ENCODE peak calls at places on chromosomes 5 and 9, in ten cellular contexts. B is CD4-positive, alpha-beta T cell; P is brain microvascular endothelial cell; C is choroid plexus epithelial cell; J is progenitor cell of endocrine pancreas; O is kidney; S is HCT116; T is A549; V is pancreas; D is stomach. L is an unnamed sample.

GRCh38 chr5:169637085-169637855 is at the start of gene DOCK2:
- DNase-seq in B (peak), P (no peak), C (no peak), J (no peak), O (peak), S (no peak), T (no peak), V (peak), D (peak), L (peak)

GRCh38 chr9:2359821-2360220 is 261.8 kb upstream of the VLDLR start:
- DNase-seq in B (no peak), P (no peak), C (no peak), J (no peak), O (no peak), S (no peak), T (no peak), V (no peak), D (no peak), L (no peak)

GRCh38 chr5:159286420-159287035 is 23.4 kb downstream of the UBLCP1 start:
- DNase-seq in B (no peak), P (no peak), C (peak), J (no peak), O (no peak), S (no peak), T (peak), V (no peak), D (no peak), L (no peak)

GRCh38 chr9:130430232-130430631 is 14.5 kb upstream of the ASS1 start:
- DNase-seq in B (no peak), P (no peak), C (no peak), J (no peak), O (no peak), S (no peak), T (no peak), V (no peak), D (no peak), L (no peak)

GRCh38 chr9:135804588-135805421 is 102.5 kb downstream of the CAMSAP1 start:
- DNase-seq in B (no peak), P (no peak), C (peak), J (no peak), O (peak), S (no peak), T (no peak), V (no peak), D (no peak), L (no peak)

GRCh38 chr9:114004221-114004716 is 73.8 kb downstream of the AMBP start:
- DNase-seq in B (no peak), P (peak), C (no peak), J (no peak), O (peak), S (no peak), T (no peak), V (no peak), D (peak), L (no peak)

GRCh38 chr9:113935677-113936380 is 59.7 kb downstream of the ZNF618 start:
- DNase-seq in B (no peak), P (no peak), C (no peak), J (no peak), O (no peak), S (no peak), T (no peak), V (no peak), D (peak), L (no peak)

GRCh38 chr9:8863886-8864881 is 1064.6 kb upstream of the DMAC1 start:
- DNase-seq in B (no peak), P (no peak), C (peak), J (no peak), O (no peak), S (no peak), T (no peak), V (no peak), D (no peak), L (no peak)

GRCh38 chr9:33742519-33742918 is 52.8 kb upstream of the PRSS3 start:
- DNase-seq in B (no peak), P (no peak), C (no peak), J (no peak), O (no peak), S (peak), T (peak), V (no peak), D (no peak), L (no peak)

GRCh38 chr9:76373173-76373771 is 21.0 kb downstream of the RFK start:
- DNase-seq in B (no peak), P (peak), C (peak), J (no peak), O (no peak), S (no peak), T (peak), V (peak), D (peak), L (no peak)

GRCh38 chr9:32723801-32724200 is 59.5 kb upstream of the TMEM215 start:
- DNase-seq in B (no peak), P (no peak), C (no peak), J (no peak), O (no peak), S (no peak), T (no peak), V (no peak), D (no peak), L (no peak)

GRCh38 chr9:87853289-87853688 is 29.4 kb upstream of the SPATA31E1 start:
- DNase-seq in B (no peak), P (no peak), C (no peak), J (no peak), O (no peak), S (no peak), T (no peak), V (no peak), D (no peak), L (no peak)

GRCh38 chr5:74516217-74516636 is 124.3 kb downstream of the ENC1 start:
- DNase-seq in B (no peak), P (peak), C (peak), J (no peak), O (no peak), S (no peak), T (peak), V (no peak), D (no peak), L (no peak)

GRCh38 chr5:127833999-127834953 is 131.1 kb downstream of the CCDC192 start:
- DNase-seq in B (no peak), P (no peak), C (no peak), J (no peak), O (no peak), S (no peak), T (peak), V (no peak), D (no peak), L (no peak)

GRCh38 chr5:24747327-24747726 is 102.5 kb upstream of the CDH10 start:
- DNase-seq in B (no peak), P (no peak), C (no peak), J (no peak), O (no peak), S (no peak), T (no peak), V (no peak), D (no peak), L (no peak)

GRCh38 chr9:87662808-87663528 is 63.0 kb upstream of the CTSL start:
- DNase-seq in B (peak), P (peak), C (peak), J (peak), O (peak), S (peak), T (peak), V (peak), D (peak), L (peak)

GRCh38 chr9:131001021-131001420 is 8.0 kb upstream of the LAMC3 start:
- DNase-seq in B (no peak), P (no peak), C (no peak), J (no peak), O (no peak), S (no peak), T (no peak), V (no peak), D (no peak), L (no peak)

GRCh38 chr5:107594253-107595045 is 76.3 kb downstream of the EFNA5 start:
- DNase-seq in B (no peak), P (no peak), C (no peak), J (no peak), O (no peak), S (no peak), T (no peak), V (no peak), D (no peak), L (no peak)

GRCh38 chr5:151682240-151682639 is 4.5 kb downstream of the SPARC start:
- DNase-seq in B (no peak), P (no peak), C (peak), J (no peak), O (no peak), S (no peak), T (no peak), V (no peak), D (no peak), L (no peak)

GRCh38 chr5:178209334-178210072 is 5.2 kb downstream of the HNRNPAB start:
- DNase-seq in B (no peak), P (no peak), C (no peak), J (no peak), O (peak), S (no peak), T (no peak), V (no peak), D (no peak), L (no peak)

GRCh38 chr5:90134381-90134780 is 275.2 kb downstream of the CETN3 start:
- DNase-seq in B (no peak), P (no peak), C (no peak), J (no peak), O (no peak), S (no peak), T (no peak), V (no peak), D (no peak), L (no peak)

DNA sequence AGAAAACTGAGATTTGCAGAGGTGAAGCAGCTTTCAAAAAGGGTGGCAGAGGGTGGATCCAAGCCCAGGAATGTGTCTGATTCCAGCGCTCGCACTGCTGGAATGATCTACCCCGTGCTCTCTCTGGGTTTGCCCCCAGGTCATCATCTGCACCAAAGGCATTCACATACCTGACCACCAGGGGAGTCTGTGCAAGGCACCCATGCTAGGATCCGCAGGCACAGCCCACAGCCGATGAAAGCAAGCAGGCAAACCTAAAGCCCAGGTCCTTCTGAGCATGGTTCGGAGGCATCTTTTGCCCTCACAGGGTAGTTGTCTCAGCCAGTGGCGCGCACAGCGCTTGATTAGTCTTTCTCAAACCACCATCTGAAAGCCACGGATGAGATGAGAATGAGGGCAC is 56.6 kb downstream of the TEK start:
- DNase-seq in B (no peak), P (no peak), C (no peak), J (peak), O (no peak), S (no peak), T (no peak), V (no peak), D (no peak), L (no peak)
- TF ChIP-seq CTCF in B (no peak), P (peak), C (peak), J (peak), O (no peak), S (peak), T (no peak), V (no peak), D (no peak), L (no peak)

GRCh38 chr5:114935490-114935889 is 234.2 kb downstream of the TRIM36 start:
- DNase-seq in B (no peak), P (no peak), C (no peak), J (no peak), O (no peak), S (no peak), T (no peak), V (no peak), D (no peak), L (no peak)

DNA sequence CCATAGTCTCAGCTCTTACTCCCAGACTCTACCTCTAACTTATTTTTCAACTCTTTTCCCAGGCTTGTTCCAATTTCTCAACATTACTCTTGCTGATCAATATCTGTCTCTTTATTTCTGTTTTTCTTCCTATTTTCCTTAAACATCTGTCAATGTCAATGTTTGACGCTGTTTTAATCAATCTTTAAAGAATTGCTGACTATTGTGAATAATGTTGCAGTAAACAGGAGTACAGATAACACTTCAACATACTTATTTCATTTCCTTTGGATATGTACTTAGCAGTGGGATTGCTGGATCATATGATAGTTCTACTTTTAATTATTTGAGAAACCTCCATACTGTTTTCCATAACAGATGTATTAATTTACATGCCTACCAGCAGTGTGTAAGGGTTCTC is 229.0 kb downstream of the TRIM36 start:
- DNase-seq in B (no peak), P (no peak), C (no peak), J (no peak), O (no peak), S (no peak), T (no peak), V (no peak), D (no peak), L (no peak)
- TF ChIP-seq CTCF in B (no peak), P (no peak), C (no peak), J (no peak), O (no peak), S (no peak), T (no peak), V (no peak), D (no peak), L (no peak)

DNA sequence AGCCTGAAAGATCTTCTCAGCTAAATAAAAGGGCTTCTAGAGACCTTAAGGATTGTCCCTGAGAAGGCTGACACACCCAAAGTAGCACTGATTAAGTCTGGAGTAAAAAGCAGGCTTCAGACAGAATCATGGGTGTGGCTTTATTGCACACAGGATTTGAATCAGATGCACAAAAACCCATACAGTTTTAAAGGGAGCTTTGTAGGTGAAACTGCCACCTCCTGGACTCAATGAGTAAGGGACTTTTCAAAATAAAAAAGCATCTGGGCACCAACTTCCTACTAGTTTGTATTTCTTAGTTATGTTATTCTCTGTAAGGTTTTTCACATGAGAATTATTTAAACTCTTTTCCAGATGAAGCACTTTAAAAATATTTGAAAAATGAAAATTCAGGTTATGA is 129.4 kb downstream of the EDIL3 start:
- DNase-seq in B (no peak), P (no peak), C (peak), J (no peak), O (no peak), S (peak), T (peak), V (no peak), D (no peak), L (peak)
- TF ChIP-seq CTCF in B (no peak), P (peak), C (peak), J (peak), O (no peak), S (peak), T (peak), V (no peak), D (no peak), L (no peak)

GRCh38 chr9:134168731-134169130 is 4.4 kb upstream of the RNU6ATAC start:
- DNase-seq in B (no peak), P (no peak), C (peak), J (no peak), O (no peak), S (no peak), T (peak), V (no peak), D (no peak), L (no peak)
- TF ChIP-seq CTCF in B (no peak), P (peak), C (peak), J (peak), O (no peak), S (peak), T (no peak), V (no peak), D (no peak), L (no peak)

GRCh38 chr5:76332620-76333170 is 70.4 kb upstream of the IQGAP2 start:
- DNase-seq in B (no peak), P (no peak), C (no peak), J (no peak), O (no peak), S (no peak), T (no peak), V (no peak), D (no peak), L (no peak)

GRCh38 chr5:76342474-76342873 is 60.6 kb upstream of the IQGAP2 start:
- DNase-seq in B (no peak), P (no peak), C (no peak), J (no peak), O (no peak), S (no peak), T (no peak), V (no peak), D (no peak), L (no peak)

GRCh38 chr5:76341935-76342334 is 61.1 kb upstream of the IQGAP2 start:
- DNase-seq in B (no peak), P (no peak), C (peak), J (no peak), O (no peak), S (no peak), T (no peak), V (peak), D (peak), L (no peak)

GRCh38 chr5:76332102-76332501 is 71.0 kb upstream of the IQGAP2 start:
- DNase-seq in B (no peak), P (no peak), C (no peak), J (no peak), O (no peak), S (no peak), T (no peak), V (no peak), D (peak), L (no peak)

GRCh38 chr5:76337949-76338589 is 65.0 kb upstream of the IQGAP2 start:
- DNase-seq in B (peak), P (peak), C (peak), J (peak), O (no peak), S (peak), T (peak), V (peak), D (peak), L (peak)
- TF ChIP-seq CTCF in B (peak), P (peak), C (peak), J (peak), O (peak), S (peak), T (peak), V (peak), D (peak), L (peak)

GRCh38 chr5:96743805-96744559 is 63.8 kb downstream of the ERAP1 start:
- DNase-seq in B (no peak), P (no peak), C (no peak), J (no peak), O (no peak), S (no peak), T (no peak), V (no peak), D (no peak), L (no peak)
- TF ChIP-seq CTCF in B (no peak), P (no peak), C (no peak), J (no peak), O (no peak), S (no peak), T (no peak), V (no peak), D (no peak), L (no peak)

DNA sequence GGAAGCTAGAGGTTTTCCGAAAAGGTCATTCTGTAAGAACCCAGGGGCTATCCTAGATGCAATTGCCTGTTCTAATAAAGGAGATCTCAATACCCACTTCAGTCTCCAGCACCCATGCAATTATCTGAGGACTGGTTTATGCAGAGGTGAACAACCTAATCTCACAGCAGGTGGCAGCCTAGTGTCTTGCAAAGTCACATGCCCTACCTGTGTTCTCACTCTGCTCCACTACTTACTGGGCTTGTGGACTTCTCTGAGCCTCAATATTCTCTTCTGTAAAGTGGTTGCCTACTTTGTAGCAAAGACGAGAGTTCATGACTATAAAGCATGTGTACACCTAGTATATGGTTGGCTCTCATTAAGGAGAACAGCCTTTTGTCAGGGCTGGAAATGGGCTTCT is 21.0 kb upstream of the ALDH1B1 start:
- DNase-seq in B (peak), P (no peak), C (peak), J (no peak), O (no peak), S (peak), T (peak), V (peak), D (peak), L (peak)
- TF ChIP-seq CTCF in B (no peak), P (peak), C (peak), J (peak), O (peak), S (peak), T (peak), V (peak), D (peak), L (no peak)

GRCh38 chr5:136424835-136425694 is 59.7 kb upstream of the TRPC7 start:
- DNase-seq in B (no peak), P (peak), C (peak), J (peak), O (peak), S (peak), T (peak), V (peak), D (peak), L (peak)
- TF ChIP-seq CTCF in B (no peak), P (peak), C (peak), J (peak), O (peak), S (peak), T (peak), V (peak), D (peak), L (peak)

DNA sequence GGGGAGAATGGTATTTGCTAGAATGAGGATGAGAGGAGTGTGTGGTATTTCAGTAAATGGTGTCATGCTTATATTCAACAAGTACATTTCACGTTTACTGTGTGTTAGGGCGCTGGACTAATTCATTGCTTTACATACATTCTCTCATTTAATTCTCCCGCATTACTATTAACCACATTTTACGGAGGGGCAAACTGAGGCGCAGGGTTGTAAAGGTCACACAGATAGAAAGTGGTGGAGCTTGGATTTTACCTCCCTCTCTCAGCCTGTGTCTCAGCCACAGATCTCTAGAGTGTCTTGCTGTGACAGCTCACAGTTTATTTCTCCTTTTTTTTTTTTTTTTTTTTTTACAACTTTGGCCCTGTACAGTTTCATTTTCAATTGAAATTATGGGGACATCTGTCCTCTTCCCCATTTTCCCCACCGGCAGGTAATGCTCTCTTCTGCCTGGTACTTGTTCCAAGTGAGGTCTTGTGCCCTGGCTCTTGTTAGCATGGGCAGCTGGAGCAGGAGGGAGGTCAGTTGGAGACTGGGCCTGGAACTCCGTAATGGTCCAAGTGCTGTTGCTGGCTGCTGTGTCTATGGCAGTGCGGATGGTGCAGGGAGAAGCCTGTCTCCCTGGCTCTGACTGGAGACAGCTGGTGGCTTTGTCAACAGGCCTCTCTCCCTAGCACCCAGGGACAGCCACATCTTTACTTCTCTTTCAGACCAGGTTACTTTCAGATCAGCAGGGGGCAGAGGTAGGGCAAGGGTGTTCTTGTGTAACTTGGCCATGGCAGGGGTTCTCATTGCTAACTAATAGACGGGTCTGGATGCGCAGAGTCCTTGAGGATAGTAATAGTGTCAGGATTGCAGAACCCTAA is 20.5 kb upstream of the NDST1 start:
- DNase-seq in B (no peak), P (no peak), C (no peak), J (no peak), O (no peak), S (no peak), T (peak), V (no peak), D (peak), L (peak)
- TF ChIP-seq CTCF in B (no peak), P (no peak), C (peak), J (peak), O (peak), S (no peak), T (peak), V (no peak), D (no peak), L (no peak)

L was measured in GM20000.